ENCODE peak calls at places on chromosomes 12 and 14, in eight cellular contexts. V is Panc1, I is HCT116, U is OCI-LY7, S is pancreas, Y is GM23338, O is heart right ventricle, J is IMR-90. F is an unnamed sample.

GRCh38 chr14:20667957-20668356 is 16.4 kb upstream of the RNASE4 start:
- DNase-seq in J (no peak), Y (no peak), O (no peak), S (no peak), V (no peak), U (peak; percentile 83), I (no peak), F (no peak)

GRCh38 chr12:9640024-9640423 is 29.5 kb upstream of the CLEC2D start:
- DNase-seq in Y (no peak), S (no peak), J (no peak), U (no peak), O (no peak), I (no peak), V (no peak), F (no peak)

GRCh38 chr12:99746538-99746937 is 99.0 kb downstream of the GARIN6 start:
- DNase-seq in I (no peak), U (peak; percentile 59), S (no peak), O (no peak), Y (peak; percentile 46), V (no peak), J (no peak), F (no peak)

GRCh38 chr14:101719045-101719645 is 42.4 kb upstream of the PPP2R5C start:
- DNase-seq in I (no peak), Y (no peak), V (no peak), O (peak; percentile 42), J (no peak), S (no peak), U (no peak), F (peak; percentile 40)

GRCh38 chr14:104827173-104828055 is 26.5 kb downstream of the ZBTB42 start:
- DNase-seq in U (peak; percentile 54), O (peak; percentile 24), J (peak; percentile 32), I (peak; percentile 48), Y (peak; percentile 95), V (no peak), S (peak; percentile 44), F (peak; percentile 45)

GRCh38 chr14:96752594-96752993 is 44.6 kb upstream of the VRK1 start:
- DNase-seq in I (no peak), Y (no peak), S (no peak), V (no peak), O (no peak), U (no peak), J (peak; percentile 5), F (no peak)

GRCh38 chr12:18864900-18865561 is 127.1 kb downstream of the CAPZA3 start:
- DNase-seq in I (no peak), J (peak; percentile 73), S (no peak), O (no peak), V (no peak), Y (no peak), U (no peak), F (no peak)

GRCh38 chr14:22305563-22306127 is 283.4 kb downstream of the DAD1 start:
- DNase-seq in Y (no peak), S (no peak), I (no peak), J (peak; percentile 33), O (no peak), V (no peak), U (peak; percentile 25), F (no peak)

GRCh38 chr12:111766608-111767361 is at the start of gene ALDH2:
- DNase-seq in U (peak; percentile 69), J (peak; percentile 43), O (peak; percentile 70), I (peak; percentile 6), V (no peak), Y (peak; percentile 96), S (peak; percentile 68), F (peak; percentile 70)

GRCh38 chr12:67442347-67442841 is 173.2 kb downstream of the CAND1 start:
- DNase-seq in J (no peak), V (no peak), S (peak; percentile 43), O (peak; percentile 34), I (no peak), U (no peak), Y (no peak), F (peak; percentile 37)
- H3K4me1 ChIP-seq in J (no peaks in the 10 kb centered on the region), V (no peaks in the 10 kb centered on the region), S (peaks cover 7% of the 10 kb centered on the region), O (peaks cover 11% of the 10 kb centered on the region), I (peaks cover 4% of the 10 kb centered on the region), U (peaks cover 5% of the 10 kb centered on the region), Y (no peaks in the 10 kb centered on the region), F (peaks cover 13% of the 10 kb centered on the region)

DNA sequence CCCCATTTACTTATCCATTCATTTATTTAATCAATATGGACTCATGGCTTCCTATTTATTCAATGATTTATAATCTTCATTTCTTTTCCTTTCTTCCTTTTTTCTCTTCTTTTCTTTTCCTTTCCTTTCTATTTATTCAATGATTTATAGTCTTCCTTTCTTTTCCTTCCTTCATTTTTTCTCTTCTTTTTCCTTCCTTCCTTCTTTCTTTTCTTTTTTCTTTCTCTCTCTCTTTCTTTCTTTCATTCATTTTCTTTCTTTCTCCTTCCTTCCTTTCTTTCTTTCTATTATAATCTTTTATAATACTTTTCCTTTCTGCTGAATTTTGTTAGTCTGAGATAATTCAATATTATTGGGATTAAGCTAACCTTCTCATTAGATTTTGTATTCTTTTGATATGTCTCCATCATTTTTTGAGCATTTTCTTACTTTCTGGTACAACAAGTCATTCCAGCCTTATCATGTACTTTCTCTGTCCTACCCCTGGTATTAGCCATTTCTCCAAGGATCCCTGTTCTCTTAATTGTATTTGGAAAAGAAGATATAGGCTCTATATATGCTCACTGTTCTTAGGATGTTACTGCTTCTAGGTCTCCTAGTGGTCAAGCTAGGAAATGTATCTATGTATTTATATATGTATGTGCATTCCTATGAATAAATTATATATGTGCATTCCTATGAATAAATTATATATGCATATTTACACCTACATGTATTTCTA is 12.1 kb downstream of the LACRT start:
- DNase-seq in I (no peak), S (no peak), J (peak; percentile 4), O (no peak), V (no peak), Y (peak; percentile 22), U (no peak), F (no peak)
- TF ChIP-seq CTCF in I (peak; percentile 5), S (no peak), J (peak; percentile 14), O (no peak), V (peak; percentile 54), Y (peak; percentile 53), U (peak; percentile 69), F (no peak)

DNA sequence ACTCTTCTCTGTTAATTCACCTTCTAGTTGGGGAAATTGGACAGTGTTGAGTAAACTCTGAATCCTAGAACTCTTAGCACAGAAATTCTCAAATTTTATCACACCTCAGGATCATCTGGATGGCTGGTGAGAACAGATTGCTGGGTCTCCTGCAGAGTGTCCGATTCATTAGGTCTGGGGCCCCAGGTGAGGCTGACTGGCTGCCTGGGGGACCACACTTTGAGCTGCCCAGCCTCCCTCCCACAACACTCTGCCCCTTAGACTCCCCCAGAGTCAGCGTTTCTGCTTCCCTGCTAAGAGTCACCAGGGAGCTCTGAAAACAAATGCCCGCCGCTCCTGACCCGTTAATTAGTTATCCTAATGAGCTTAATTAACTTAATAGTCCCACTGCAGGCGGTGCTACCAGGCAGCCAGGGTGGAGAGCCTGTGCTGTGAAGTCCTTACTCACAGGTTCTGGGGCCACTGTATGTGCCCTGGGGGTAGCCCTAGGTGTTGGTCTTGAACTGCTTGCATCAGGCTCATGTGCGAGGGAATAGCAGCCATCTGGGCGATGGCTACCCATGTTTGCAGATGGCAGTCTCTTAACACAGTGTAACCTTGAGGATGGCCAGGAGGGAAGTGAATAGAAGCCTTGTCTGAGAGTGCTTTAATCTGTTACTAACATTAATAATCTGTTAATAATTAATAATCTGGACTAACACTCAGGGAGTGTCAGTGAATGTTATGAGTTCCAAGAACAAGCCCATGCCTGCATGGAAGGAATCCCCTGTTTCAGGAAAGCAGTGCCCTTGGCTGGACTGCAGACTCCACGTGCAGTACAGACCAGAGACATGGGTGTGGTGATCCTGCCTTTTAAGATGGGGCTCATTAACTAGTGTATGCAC is 35.6 kb downstream of the AACS start:
- DNase-seq in I (no peak), Y (no peak), O (no peak), V (no peak), J (no peak), U (no peak), S (no peak), F (no peak)
- H3K27ac ChIP-seq in I (no peak overlapping the region), Y (no peak overlapping the region), O (no peak overlapping the region), V (no peak overlapping the region), J (no peak overlapping the region), U (no peak overlapping the region), S (peak overlapping the region; percentile 46), F (no peak overlapping the region)

GRCh38 chr14:89373185-89373584 is 43.8 kb downstream of the FOXN3 start:
- DNase-seq in O (no peak), Y (no peak), I (no peak), V (no peak), U (no peak), J (no peak), S (no peak), F (no peak)
- H3K4me1 ChIP-seq in O (peaks cover 20% of the 10 kb centered on the region), Y (peaks cover 63% of the 10 kb centered on the region), I (no peaks in the 10 kb centered on the region), V (no peaks in the 10 kb centered on the region), U (peaks cover 33% of the 10 kb centered on the region), J (peaks cover 26% of the 10 kb centered on the region), S (peaks cover 8% of the 10 kb centered on the region), F (peaks cover 24% of the 10 kb centered on the region)

GRCh38 chr12:120466560-120467315 is 2.8 kb downstream of the SRSF9 start:
- DNase-seq in J (peak; percentile 45), I (peak; percentile 34), S (peak; percentile 50), V (no peak), O (peak; percentile 7), Y (peak; percentile 77), U (peak; percentile 64), F (peak; percentile 28)
- TF ChIP-seq CTCF in J (peak; percentile 55), I (no peak), S (peak; percentile 32), V (peak; percentile 85), O (peak; percentile 44), Y (peak; percentile 66), U (peak; percentile 82), F (peak; percentile 41)

GRCh38 chr12:67357726-67358125 is 88.6 kb downstream of the CAND1 start:
- DNase-seq in S (no peak), I (no peak), V (no peak), J (no peak), Y (no peak), O (no peak), U (no peak), F (no peak)

GRCh38 chr12:67356400-67356799 is 87.2 kb downstream of the CAND1 start:
- DNase-seq in J (no peak), S (no peak), I (no peak), V (no peak), Y (no peak), O (no peak), U (no peak), F (no peak)

GRCh38 chr12:67354322-67354721 is 85.2 kb downstream of the CAND1 start:
- DNase-seq in O (no peak), J (peak; percentile 15), U (no peak), Y (no peak), V (no peak), I (no peak), S (no peak), F (no peak)

GRCh38 chr12:67354966-67355365 is 85.8 kb downstream of the CAND1 start:
- DNase-seq in S (no peak), I (no peak), Y (peak; percentile 22), J (peak; percentile 8), U (no peak), O (no peak), V (no peak), F (no peak)

GRCh38 chr12:67355428-67356385 is 86.5 kb downstream of the CAND1 start:
- DNase-seq in V (peak; percentile 18), S (no peak), I (peak; percentile 34), Y (peak; percentile 83), O (no peak), U (peak; percentile 73), J (peak; percentile 69), F (no peak)
- H3K27ac ChIP-seq in V (no peak overlapping the region), S (peak overlapping the region; percentile 66), I (no peak overlapping the region), Y (no peak overlapping the region), O (peak overlapping the region; percentile 8), U (no peak overlapping the region), J (no peak overlapping the region), F (no peak overlapping the region)

GRCh38 chr14:61399365-61399764 is 78.0 kb downstream of the PRKCH start:
- DNase-seq in O (no peak), U (no peak), I (no peak), S (no peak), V (no peak), Y (no peak), J (no peak), F (no peak)
- H3K4me1 ChIP-seq in O (peaks cover 12% of the 10 kb centered on the region), U (no peaks in the 10 kb centered on the region), I (no peaks in the 10 kb centered on the region), S (peaks cover 5% of the 10 kb centered on the region), V (no peaks in the 10 kb centered on the region), Y (no peaks in the 10 kb centered on the region), J (no peaks in the 10 kb centered on the region), F (no peaks in the 10 kb centered on the region)

F was measured in heart left ventricle.